ENCODE peak calls at places on chromosome 1, in nine cellular contexts. A is NCI-H82; X is AG09309; J is NCI-H1105; T is OCI-LY7; Z is activated CD4-positive, CD25-positive, alpha-beta regulatory T cell treated with anti-CD3 and anti-CD28 coated beads, Interleukin-2, amount 50 U/mL, for 16 hours; P is skeletal muscle cell; D is ELF-1; S is T-helper 9 cell. C is an unnamed sample.

GRCh38 chr1:16109571-16109970 is 36.1 kb upstream of the FAM131C start:
- DNase-seq in A (no peak), X (no peak), J (no peak), T (no peak), Z (no peak), P (no peak), D (no peak), S (no peak), C (no peak)

GRCh38 chr1:66503841-66504470 is 30.0 kb upstream of the SGIP1 start:
- DNase-seq in A (peak), X (no peak), J (peak), T (peak), Z (no peak), P (no peak), D (peak), S (no peak), C (peak)

GRCh38 chr1:150371110-150371509 is 7.2 kb downstream of the RPRD2 start:
- DNase-seq in A (no peak), X (no peak), J (no peak), T (no peak), Z (no peak), P (no peak), D (no peak), S (no peak), C (no peak)

GRCh38 chr1:163472267-163472666 is 150.5 kb downstream of the NUF2 start:
- DNase-seq in A (peak), X (no peak), J (peak), T (no peak), Z (no peak), P (no peak), D (no peak), S (no peak), C (no peak)

GRCh38 chr1:91529856-91530255 is 29.2 kb downstream of the CDC7 start:
- DNase-seq in A (peak), X (no peak), J (no peak), T (peak), Z (no peak), P (peak), D (no peak), S (no peak), C (no peak)

GRCh38 chr1:32981003-32981909 is 16.6 kb upstream of the RNF19B start:
- DNase-seq in A (no peak), X (peak), J (no peak), T (peak), Z (peak), P (no peak), D (peak), S (peak), C (peak)

GRCh38 chr1:33561576-33561975 is 89.1 kb downstream of the ZSCAN20 start:
- DNase-seq in A (no peak), X (no peak), J (no peak), T (no peak), Z (no peak), P (no peak), D (no peak), S (no peak), C (no peak)

GRCh38 chr1:6899141-6899540 is 113.9 kb downstream of the CAMTA1 start:
- DNase-seq in A (no peak), X (no peak), J (no peak), T (no peak), Z (no peak), P (no peak), D (no peak), S (no peak), C (no peak)

GRCh38 chr1:22658385-22659163 is 5.5 kb downstream of the C1QB start:
- DNase-seq in A (no peak), X (no peak), J (no peak), T (no peak), Z (no peak), P (no peak), D (no peak), S (no peak), C (no peak)

GRCh38 chr1:40868051-40868723 is 6.0 kb upstream of the CITED4 start:
- DNase-seq in A (no peak), X (peak), J (no peak), T (no peak), Z (no peak), P (peak), D (no peak), S (no peak), C (no peak)

GRCh38 chr1:90716552-90717355 is at the start of gene BARHL2:
- DNase-seq in A (peak), X (no peak), J (no peak), T (no peak), Z (no peak), P (no peak), D (peak), S (no peak), C (no peak)

GRCh38 chr1:192575499-192576189 is at the start of gene RGS1:
- DNase-seq in A (no peak), X (no peak), J (no peak), T (peak), Z (peak), P (no peak), D (no peak), S (peak), C (no peak)

GRCh38 chr1:53195913-53196484 is 625 bp upstream of the CPT2 start:
- DNase-seq in A (peak), X (no peak), J (no peak), T (no peak), Z (no peak), P (no peak), D (no peak), S (no peak), C (no peak)

GRCh38 chr1:201122321-201123017 is 4.5 kb downstream of the ASCL5 start:
- DNase-seq in A (peak), X (no peak), J (no peak), T (no peak), Z (no peak), P (no peak), D (no peak), S (no peak), C (no peak)

GRCh38 chr1:232968965-232969364 is 18.6 kb downstream of the NTPCR start:
- DNase-seq in A (no peak), X (no peak), J (no peak), T (peak), Z (no peak), P (no peak), D (no peak), S (no peak), C (peak)

GRCh38 chr1:202553560-202554038 is 156.7 kb downstream of the SYT2 start:
- DNase-seq in A (peak), X (no peak), J (no peak), T (peak), Z (no peak), P (peak), D (no peak), S (no peak), C (no peak)

GRCh38 chr1:154151311-154151710 is 3.6 kb downstream of the NUP210L start:
- DNase-seq in A (no peak), X (no peak), J (no peak), T (no peak), Z (no peak), P (peak), D (no peak), S (no peak), C (peak)

GRCh38 chr1:43349594-43350306 is 9.0 kb upstream of the CDC20 start:
- DNase-seq in A (no peak), X (no peak), J (no peak), T (peak), Z (no peak), P (no peak), D (no peak), S (no peak), C (peak)